ENCODE peak calls at places on chromosomes 5 and 9, in six cellular contexts. Z is H1, X is HCT116, S is K562, G is HepG2, R is GM12878. W is an unnamed sample. For H3K4me1, the result is how much of the 10 kb centered on the place peaks cover.

GRCh38 chr5:157049605-157050004 is 9.3 kb downstream of the HAVCR1 start:
- DNase-seq in Z (no peak), R (no peak), G (peak), S (no peak), X (peak), W (peak)

GRCh38 chr5:131794596-131794995 is 2.2 kb downstream of the FNIP1 start:
- DNase-seq in S (no peak), G (no peak), X (no peak), R (no peak), Z (no peak), W (no peak)

GRCh38 chr5:159099049-159099760 is 511 bp downstream of the EBF1 start:
- DNase-seq in X (no peak), S (peak), G (no peak), R (no peak), Z (peak), W (no peak)

GRCh38 chr9:98780059-98780749 is 16.2 kb downstream of the ANKS6 start:
- DNase-seq in R (no peak), G (no peak), S (no peak), Z (no peak), X (no peak), W (no peak)

GRCh38 chr9:36456480-36457115 is 56.5 kb upstream of the RNF38 start:
- DNase-seq in S (peak), Z (no peak), X (no peak), R (no peak), G (no peak), W (no peak)

GRCh38 chr9:93501406-93501805 is 48.0 kb upstream of the FAM120AOS start:
- DNase-seq in S (no peak), Z (no peak), G (no peak), R (no peak), X (no peak), W (no peak)

GRCh38 chr5:135069016-135069770 is 35.2 kb upstream of the PITX1 start:
- DNase-seq in G (no peak), X (no peak), R (no peak), Z (no peak), S (no peak), W (peak)

GRCh38 chr5:40909233-40909632 is at the start of gene C7:
- DNase-seq in X (no peak), G (peak), S (no peak), Z (no peak), R (no peak), W (no peak)

GRCh38 chr9:92480332-92480771 is 2.0 kb downstream of the ASPN start:
- DNase-seq in R (no peak), Z (no peak), G (no peak), X (no peak), S (no peak), W (no peak)

GRCh38 chr5:10374032-10374431 is 20.5 kb downstream of the MARCHF6 start:
- DNase-seq in Z (no peak), R (no peak), X (no peak), S (no peak), G (no peak), W (no peak)

GRCh38 chr9:127779136-127779981 is 893 bp upstream of the SH2D3C start:
- DNase-seq in X (no peak), S (no peak), R (peak), Z (no peak), G (no peak), W (no peak)

DNA sequence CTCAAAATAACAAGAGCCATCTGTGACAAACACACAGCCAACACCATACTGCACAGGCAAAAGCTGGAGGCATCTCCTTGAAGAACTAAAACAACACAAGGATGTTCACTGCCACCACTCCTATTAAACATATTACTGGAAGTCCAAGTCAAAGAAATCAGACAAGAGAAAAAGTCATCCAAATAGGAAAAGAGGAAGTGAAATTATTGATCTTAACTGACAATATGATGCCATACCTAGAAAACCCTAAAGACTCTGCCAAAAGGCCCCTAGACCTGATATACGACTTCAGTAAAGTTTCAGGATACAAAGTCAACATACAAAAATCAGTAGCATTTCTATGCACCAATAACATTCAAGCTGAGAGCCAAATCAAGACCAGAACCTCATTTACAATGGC is 30.0 kb upstream of the MACIR start:
- DNase-seq in Z (no peak), X (no peak), R (no peak), S (no peak), G (no peak), W (no peak)
- TF ChIP-seq ZNF274 in Z (no peak), X (no peak), R (no peak), S (no peak), G (no peak), W (no peak)

GRCh38 chr5:114822885-114823284 is 346.8 kb downstream of the TRIM36 start:
- DNase-seq in Z (no peak), R (no peak), G (no peak), X (no peak), S (no peak), W (no peak)
- H3K4me1 ChIP-seq in Z (under half), R (under half), G (under half), X (under half), S (under half), W (under half)

DNA sequence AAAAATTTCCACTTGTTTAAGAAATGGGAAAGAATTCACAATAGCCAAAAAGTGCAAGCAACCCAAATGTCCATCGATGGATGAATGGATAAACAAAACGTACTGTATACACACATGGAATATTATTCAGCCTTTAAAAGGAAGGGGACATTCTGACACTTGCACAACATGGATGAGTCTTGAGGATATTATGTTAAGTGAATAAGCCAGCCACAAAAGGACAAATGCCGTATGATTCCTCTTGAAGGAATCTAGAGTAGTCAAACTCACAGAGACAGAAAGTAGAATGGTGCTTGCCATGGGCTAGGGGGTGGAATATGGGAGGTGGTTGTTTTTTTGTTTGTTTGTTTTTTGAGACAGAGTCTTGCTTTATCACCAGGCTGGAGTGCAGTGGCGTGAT is 3.8 kb upstream of the ATP6V0E1 start:
- DNase-seq in X (no peak), G (no peak), Z (no peak), R (no peak), S (no peak), W (no peak)
- TF ChIP-seq ZNF274 in X (no peak), G (no peak), Z (no peak), R (no peak), S (no peak), W (no peak)

GRCh38 chr9:99867968-99868367 is 38.5 kb upstream of the STX17 start:
- DNase-seq in Z (no peak), S (no peak), R (no peak), X (no peak), G (no peak), W (no peak)
- H3K4me1 ChIP-seq in Z (under half), S (under half), R (under half), X (under half), G (under half), W (under half)

GRCh38 chr9:81737871-81738507 is 48.6 kb upstream of the TLE1 start:
- DNase-seq in G (peak), Z (no peak), S (no peak), X (peak), R (no peak), W (no peak)
- TF ChIP-seq ZNF274 in G (no peak), Z (no peak), S (no peak), X (no peak), R (no peak), W (no peak)

GRCh38 chr5:141495456-141495811 is 6.6 kb downstream of the PCDHGC5 start:
- DNase-seq in X (no peak), G (no peak), S (no peak), Z (no peak), R (no peak), W (no peak)
- H3K4me1 ChIP-seq in X (under half), G (under half), S (under half), Z (under half), R (under half), W (under half)

GRCh38 chr9:113513541-113513940 is 50.0 kb downstream of the RGS3 start:
- DNase-seq in X (no peak), S (no peak), Z (no peak), R (no peak), G (no peak), W (no peak)

GRCh38 chr9:113513111-113513510 is 49.6 kb downstream of the RGS3 start:
- DNase-seq in X (no peak), Z (no peak), R (no peak), G (no peak), S (no peak), W (no peak)

GRCh38 chr9:113511047-113511521 is 47.6 kb downstream of the RGS3 start:
- DNase-seq in G (no peak), X (no peak), S (no peak), Z (no peak), R (no peak), W (no peak)

GRCh38 chr9:113514061-113514460 is 50.5 kb downstream of the RGS3 start:
- DNase-seq in G (no peak), Z (no peak), S (no peak), R (no peak), X (no peak), W (no peak)

DNA sequence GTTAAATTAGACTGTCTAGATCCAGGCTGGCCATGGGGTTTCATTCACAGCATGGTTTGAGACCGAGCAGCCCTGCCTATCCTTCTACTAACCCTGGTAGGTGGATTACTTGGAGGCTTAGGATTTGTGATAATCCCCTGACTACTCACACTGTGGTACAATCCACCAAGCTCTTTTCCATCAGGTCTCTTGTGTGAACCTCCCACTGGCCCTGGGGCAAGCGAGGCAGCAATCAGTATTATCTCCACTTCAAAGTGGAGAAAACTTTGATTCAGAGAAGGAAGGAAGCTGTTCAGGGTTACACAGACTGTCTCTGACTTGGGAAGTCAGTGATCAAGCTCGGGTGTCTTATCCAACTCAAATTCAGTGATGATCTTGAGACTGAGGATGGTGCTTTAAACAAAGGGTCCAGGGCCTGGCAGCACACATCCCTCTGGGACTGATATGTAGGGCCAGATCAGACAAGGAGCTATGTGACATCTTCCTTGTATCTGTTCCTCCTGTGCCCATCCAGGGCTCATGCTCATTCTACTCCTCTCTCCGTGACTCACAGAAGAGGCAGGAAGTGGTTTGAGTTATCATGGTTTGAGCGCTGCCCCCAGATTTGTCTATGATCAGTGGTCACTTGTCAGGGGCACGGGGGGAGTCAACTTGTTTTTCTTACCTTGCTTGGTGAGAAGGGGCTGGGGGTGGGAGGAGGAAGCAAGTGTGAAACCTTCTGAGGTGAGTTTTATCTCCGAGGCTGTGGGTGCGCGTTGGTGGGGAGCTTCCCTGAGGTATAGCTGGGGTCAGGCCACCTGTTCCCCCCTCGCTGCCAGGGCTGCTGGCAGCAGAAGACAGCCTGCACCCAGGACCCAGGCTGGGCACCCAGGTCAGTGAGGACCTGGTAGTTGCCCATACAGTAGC is 48.6 kb downstream of the RGS3 start:
- DNase-seq in S (no peak), R (peak), Z (no peak), G (no peak), X (no peak), W (no peak)
- TF ChIP-seq ZNF274 in S (no peak), R (no peak), Z (no peak), G (no peak), X (no peak), W (no peak)

DNA sequence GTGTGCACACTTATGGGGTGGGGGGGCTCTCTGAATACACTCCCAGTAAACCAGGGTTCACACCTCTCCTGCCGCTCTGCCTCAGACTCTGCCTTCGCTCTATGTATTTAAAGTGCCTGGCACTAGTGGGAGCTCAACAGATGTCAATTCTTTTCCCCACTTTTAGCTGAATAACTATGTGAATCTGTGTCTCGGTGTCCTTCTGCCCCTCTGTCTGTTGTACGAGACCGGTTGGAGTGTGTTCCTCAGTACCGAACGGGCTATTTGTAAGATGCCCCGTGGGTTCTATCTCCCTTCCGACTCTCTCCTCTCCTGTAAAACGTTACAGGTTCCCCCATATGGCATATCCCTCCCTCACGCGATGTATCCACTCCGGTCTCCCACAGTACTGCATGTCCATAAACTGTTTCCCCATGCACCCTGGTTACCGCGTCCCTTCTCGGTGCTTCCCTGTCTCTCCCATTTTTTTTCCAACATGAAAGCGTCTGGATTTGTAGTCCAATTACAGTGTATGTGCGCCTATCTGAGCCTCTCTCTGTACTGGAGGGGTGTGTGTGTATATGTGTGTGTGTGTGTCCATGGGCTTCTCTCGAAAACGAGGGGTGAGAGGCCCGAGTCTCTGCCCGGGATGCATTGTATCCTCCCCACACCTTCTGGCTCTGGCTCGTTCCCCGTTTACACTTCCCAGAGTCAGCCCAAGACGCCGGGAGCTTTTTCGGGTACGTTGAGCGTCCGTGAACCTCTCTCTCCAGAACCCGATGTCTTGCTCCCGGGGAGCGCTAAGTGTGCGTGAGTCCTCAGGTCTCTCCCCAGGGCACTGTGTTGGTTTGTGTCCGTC is 1.5 kb downstream of the ELL2 start:
- DNase-seq in S (no peak), Z (no peak), X (no peak), R (no peak), G (no peak), W (no peak)
- H3K4me1 ChIP-seq in S (under half), Z (under half), X (under half), R (under half), G (half or more), W (under half)